ENCODE peak calls at places on chromosomes 13 and 19, in six cellular contexts. G, N, U, J, X and F are unnamed samples. For H3K27me3 and H3K9me3, the result is how much of the 10 kb centered on the place peaks cover.

GRCh38 chr13:41411536-41411935 is 45.8 kb upstream of the RGCC start:
- DNase-seq in G (no peak), N (peak), U (peak), J (peak), X (no peak), F (no peak)

GRCh38 chr13:49836516-49836915 is 44.0 kb upstream of the KPNA3 start:
- DNase-seq in G (no peak), N (no peak), U (peak), J (no peak), X (no peak), F (no peak)

GRCh38 chr13:47251771-47252170 is 354.9 kb upstream of the HTR2A start:
- DNase-seq in G (no peak), N (no peak), U (no peak), J (peak), X (no peak), F (no peak)

GRCh38 chr19:41893899-41894298 is 10.9 kb downstream of the ARHGEF1 start:
- DNase-seq in G (no peak), N (peak), U (peak), J (no peak), X (no peak), F (no peak)

GRCh38 chr19:10565567-10566407 is at the start of gene KRI1:
- DNase-seq in G (peak), N (peak), U (peak), J (peak), X (peak), F (peak)

GRCh38 chr13:79341202-79341601 is 64.9 kb downstream of the RBM26 start:
- DNase-seq in G (no peak), N (no peak), U (no peak), J (no peak), X (no peak), F (no peak)

GRCh38 chr13:44685641-44686040 is 109.5 kb upstream of the TSC22D1 start:
- DNase-seq in G (no peak), N (no peak), U (no peak), J (no peak), X (no peak), F (no peak)

GRCh38 chr13:106322628-106323027 is 212.8 kb downstream of the EFNB2 start:
- DNase-seq in G (no peak), N (no peak), U (no peak), J (no peak), X (no peak), F (no peak)

GRCh38 chr13:46307554-46307953 is 79.5 kb downstream of the RUBCNL start:
- DNase-seq in G (no peak), N (no peak), U (no peak), J (no peak), X (no peak), F (no peak)

GRCh38 chr13:27920677-27921420 is 1.0 kb downstream of the PDX1 start:
- DNase-seq in G (no peak), N (no peak), U (peak), J (no peak), X (no peak), F (no peak)
- H3K27me3 ChIP-seq in G (under half), N (half or more), U (under half), J (half or more), X (under half), F (under half)

DNA sequence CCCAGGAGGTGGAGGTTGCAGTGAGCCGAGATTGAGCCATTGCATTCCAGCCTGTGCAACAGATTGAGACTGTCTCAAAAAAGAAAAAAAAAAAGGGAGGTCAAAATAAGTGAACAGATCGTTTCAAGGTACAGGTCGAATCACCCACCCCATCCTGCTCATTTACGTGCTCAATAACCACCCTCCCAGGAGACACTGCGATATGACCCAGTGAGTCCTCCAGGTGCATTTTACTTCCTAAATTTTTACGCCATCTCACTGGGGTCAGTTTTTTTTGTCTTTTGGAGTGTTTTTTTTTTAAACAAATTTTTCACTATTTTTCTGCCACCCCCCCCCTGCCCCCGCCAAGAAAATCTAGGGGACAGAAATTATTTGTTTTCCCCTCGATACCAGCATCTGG is 68.1 kb downstream of the ZNF486 start:
- DNase-seq in G (no peak), N (no peak), U (no peak), J (no peak), X (no peak), F (no peak)
- H3K9me3 ChIP-seq in G (under half), N (under half), U (under half), J (under half), X (under half), F (under half)

GRCh38 chr19:376111-376470 is 31.5 kb upstream of the MIER2 start:
- DNase-seq in G (no peak), N (no peak), U (no peak), J (no peak), X (no peak), F (no peak)
- H3K27me3 ChIP-seq in G (under half), N (under half), U (under half), J (under half), X (under half), F (under half)

GRCh38 chr13:19154843-19155242 is 26.8 kb downstream of the TUBA3C start:
- DNase-seq in G (no peak), N (no peak), U (no peak), J (no peak), X (no peak), F (no peak)
- H3K9me3 ChIP-seq in G (under half), N (under half), U (under half), J (under half), X (under half), F (under half)

DNA sequence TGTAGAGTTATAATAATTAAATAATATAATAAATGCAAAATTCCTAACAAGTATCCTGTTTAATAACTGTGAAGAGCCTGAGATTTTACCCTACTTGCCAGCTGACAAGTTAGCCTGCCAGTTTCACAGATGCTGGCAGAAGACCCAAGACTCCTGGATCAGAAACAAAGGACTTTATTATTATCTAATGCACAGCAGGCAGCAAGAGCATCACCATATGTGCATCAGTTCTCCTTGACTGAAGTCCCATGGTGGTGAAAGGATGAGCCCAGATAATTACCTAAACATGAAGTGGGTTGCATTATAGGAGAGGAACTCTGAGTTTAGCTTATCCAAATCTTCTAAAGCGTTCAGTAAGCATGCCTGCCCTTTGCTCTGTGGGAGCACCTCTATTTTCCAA is 39.1 kb upstream of the MTIF3 start:
- DNase-seq in G (no peak), N (no peak), U (no peak), J (no peak), X (no peak), F (no peak)
- H3K27me3 ChIP-seq in G (under half), N (under half), U (under half), J (under half), X (under half), F (under half)

DNA sequence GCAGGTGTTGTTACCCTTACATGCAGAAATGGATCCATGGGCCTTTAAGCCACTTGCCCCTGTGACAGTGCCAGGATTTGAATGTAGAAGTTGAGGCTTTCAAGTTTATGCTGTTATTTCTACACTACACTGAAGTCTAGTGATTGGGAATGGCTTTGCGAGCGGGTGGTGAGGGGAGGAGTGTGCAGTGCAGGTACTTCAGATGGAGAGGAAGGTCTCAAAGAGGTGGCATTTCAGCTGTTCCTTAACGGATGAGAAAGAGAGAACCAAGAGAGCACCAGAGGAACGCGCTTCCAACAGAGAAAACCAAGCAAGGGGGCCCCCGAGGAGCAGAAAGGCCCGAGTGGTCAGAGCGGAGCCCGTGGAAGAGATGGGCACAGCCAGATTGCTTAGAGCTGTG is 13.3 kb downstream of the ACTN4 start:
- DNase-seq in G (no peak), N (no peak), U (no peak), J (no peak), X (no peak), F (no peak)
- H3K9me3 ChIP-seq in G (under half), N (under half), U (under half), J (under half), X (under half), F (under half)

DNA sequence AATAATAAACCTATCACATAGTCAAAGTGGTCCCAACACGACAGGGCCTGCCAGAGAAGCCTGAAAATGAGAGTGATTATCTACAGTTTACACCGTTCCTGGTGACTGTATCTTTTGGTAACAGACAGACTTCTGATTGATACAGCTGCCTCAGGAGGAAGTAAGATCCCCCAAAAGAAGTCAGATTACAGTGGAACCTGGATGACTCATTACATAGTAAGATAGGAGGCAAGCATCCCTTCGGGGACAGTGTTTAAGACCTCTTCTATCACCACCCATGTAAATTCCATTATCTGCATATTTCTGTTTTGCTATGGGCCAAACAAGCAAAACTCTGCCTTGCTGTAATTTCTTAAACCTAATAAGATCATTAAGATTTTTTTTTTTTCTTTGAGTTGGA is 44.0 kb upstream of the FLT1 start:
- DNase-seq in G (no peak), N (no peak), U (no peak), J (no peak), X (no peak), F (no peak)
- H3K27me3 ChIP-seq in G (under half), N (under half), U (under half), J (under half), X (under half), F (under half)

GRCh38 chr19:15111758-15112157 is 4.6 kb downstream of the SYDE1 start:
- DNase-seq in G (no peak), N (no peak), U (no peak), J (no peak), X (no peak), F (no peak)

GRCh38 chr19:15108845-15109767 is 1.9 kb downstream of the SYDE1 start:
- DNase-seq in G (no peak), N (no peak), U (no peak), J (no peak), X (no peak), F (no peak)

GRCh38 chr19:15108145-15108844 is 1.1 kb downstream of the SYDE1 start:
- DNase-seq in G (no peak), N (no peak), U (no peak), J (no peak), X (no peak), F (no peak)

GRCh38 chr19:15110418-15110815 is 3.2 kb downstream of the SYDE1 start:
- DNase-seq in G (no peak), N (no peak), U (no peak), J (no peak), X (no peak), F (no peak)

GRCh38 chr19:15109768-15110417 is 2.7 kb downstream of the SYDE1 start:
- DNase-seq in G (no peak), N (no peak), U (no peak), J (no peak), X (no peak), F (no peak)
- H3K9me3 ChIP-seq in G (under half), N (under half), U (under half), J (under half), X (under half), F (under half)

GRCh38 chr19:47018923-47019322 is 714 bp upstream of the NPAS1 start:
- DNase-seq in G (no peak), N (no peak), U (no peak), J (no peak), X (no peak), F (no peak)

GRCh38 chr19:47019431-47020041 is at the start of gene NPAS1:
- DNase-seq in G (no peak), N (no peak), U (peak), J (no peak), X (no peak), F (no peak)

GRCh38 chr19:47021536-47022139 is 2.0 kb downstream of the NPAS1 start:
- DNase-seq in G (no peak), N (no peak), U (peak), J (no peak), X (no peak), F (no peak)

GRCh38 chr19:47020992-47021496 is 1.4 kb downstream of the NPAS1 start:
- DNase-seq in G (no peak), N (no peak), U (peak), J (no peak), X (no peak), F (no peak)

GRCh38 chr19:47020132-47020805 is 632 bp downstream of the NPAS1 start:
- DNase-seq in G (no peak), N (no peak), U (no peak), J (no peak), X (no peak), F (no peak)
- H3K27me3 ChIP-seq in G (under half), N (under half), U (under half), J (under half), X (under half), F (half or more)